ENCODE peak calls at places on chromosomes 13 and 19, in ten cellular contexts. R, H, N, G, Y, L, E, V, M and B are unnamed samples.

GRCh38 chr13:88000787-88001186 is 329.6 kb downstream of the SLITRK5 start:
- DNase-seq in M (no peak), L (no peak), R (no peak), E (no peak), N (no peak), H (no peak), V (no peak), G (no peak), Y (no peak), B (no peak)

GRCh38 chr13:110520431-110521295 is 40.9 kb downstream of the RAB20 start:
- DNase-seq in H (peak; percentile 97), L (peak; percentile 86), Y (peak; percentile 73), E (peak; percentile 91), N (peak; percentile 89), G (peak; percentile 75), M (peak; percentile 85), V (no peak), R (peak; percentile 15), B (peak; percentile 89)

GRCh38 chr19:10510301-10510802 is 6.9 kb downstream of the S1PR5 start:
- DNase-seq in E (no peak), N (peak; percentile 42), Y (no peak), H (no peak), R (no peak), V (peak; percentile 72), M (peak; percentile 30), G (no peak), L (no peak), B (peak; percentile 67)

GRCh38 chr19:14167013-14167593 is 30.7 kb upstream of the ASF1B start:
- DNase-seq in G (no peak), L (no peak), E (no peak), V (no peak), H (no peak), Y (no peak), R (no peak), N (no peak), M (no peak), B (no peak)

GRCh38 chr13:75129331-75129730 is 352.6 kb downstream of the TBC1D4 start:
- DNase-seq in V (peak; percentile 17), N (no peak), L (no peak), M (peak; percentile 55), H (no peak), E (no peak), Y (no peak), R (no peak), G (no peak), B (no peak)

GRCh38 chr13:45623516-45624090 is 8.1 kb upstream of the ERICH6B start:
- DNase-seq in G (no peak), N (peak; percentile 55), Y (no peak), R (no peak), H (no peak), M (peak; percentile 51), V (no peak), L (no peak), E (no peak), B (peak; percentile 38)

GRCh38 chr13:75798353-75799245 is 162.5 kb downstream of the LMO7 start:
- DNase-seq in M (peak; percentile 81), G (no peak), R (no peak), N (peak; percentile 31), Y (no peak), V (peak; percentile 43), L (no peak), E (no peak), H (no peak), B (no peak)

GRCh38 chr13:50592412-50593145 is 250.9 kb downstream of the DLEU7 start:
- DNase-seq in N (peak; percentile 16), E (no peak), H (no peak), Y (no peak), V (peak; percentile 82), G (no peak), L (no peak), M (peak; percentile 88), R (no peak), B (no peak)

GRCh38 chr19:47541507-47541906 is 26.6 kb upstream of the NAPA start:
- DNase-seq in E (no peak), G (no peak), H (no peak), L (no peak), Y (no peak), M (no peak), R (no peak), V (no peak), N (no peak), B (peak; percentile 39)

GRCh38 chr13:79673993-79674377 is 193.0 kb downstream of the NDFIP2 start:
- DNase-seq in V (no peak), M (no peak), N (no peak), L (no peak), H (no peak), Y (no peak), G (no peak), E (no peak), R (no peak), B (no peak)

GRCh38 chr13:111939285-111940278 is 127.4 kb upstream of the SOX1 start:
- DNase-seq in E (no peak), Y (no peak), M (no peak), L (no peak), V (no peak), N (no peak), G (no peak), R (no peak), H (no peak), B (no peak)

GRCh38 chr13:112697756-112698655 is 8.2 kb downstream of the ATP11A start:
- DNase-seq in M (peak; percentile 82), N (peak; percentile 62), G (no peak), V (no peak), H (no peak), L (no peak), Y (no peak), R (no peak), E (peak; percentile 62), B (no peak)

GRCh38 chr19:55617426-55617825 is 6.9 kb downstream of the ZNF784 start:
- DNase-seq in M (no peak), G (no peak), Y (no peak), R (no peak), E (no peak), V (no peak), N (no peak), H (no peak), L (no peak), B (no peak)

GRCh38 chr13:20582026-20582425 is 15.1 kb downstream of the IFT88 start:
- DNase-seq in L (no peak), G (no peak), M (no peak), N (no peak), E (no peak), R (no peak), Y (no peak), V (no peak), H (no peak), B (no peak)

GRCh38 chr19:3188627-3189596 is 3.2 kb downstream of the NCLN start:
- DNase-seq in N (no peak), L (no peak), E (no peak), R (no peak), H (no peak), M (no peak), V (no peak), G (no peak), Y (no peak), B (peak; percentile 70)

GRCh38 chr13:109575821-109576220 is 210.6 kb downstream of the IRS2 start:
- DNase-seq in R (no peak), N (no peak), L (no peak), H (no peak), Y (no peak), E (no peak), G (no peak), V (no peak), M (no peak), B (no peak)

GRCh38 chr13:70964124-70964523 is 855.9 kb upstream of the KLHL1 start:
- DNase-seq in N (no peak), R (no peak), E (no peak), L (no peak), G (no peak), V (no peak), H (no peak), M (no peak), Y (no peak), B (peak; percentile 24)

GRCh38 chr13:34911159-34911558 is 30.9 kb upstream of the NBEA start:
- DNase-seq in N (no peak), Y (no peak), V (no peak), E (no peak), H (no peak), G (no peak), L (no peak), R (no peak), M (no peak), B (no peak)

GRCh38 chr19:45791744-45792481 is 732 bp downstream of the DMWD start:
- DNase-seq in Y (no peak), N (no peak), V (no peak), M (peak; percentile 57), R (no peak), L (no peak), G (no peak), H (no peak), E (no peak), B (no peak)

GRCh38 chr19:15423130-15423529 is 4.3 kb upstream of the AKAP8L start:
- DNase-seq in L (no peak), H (no peak), N (no peak), E (no peak), V (no peak), M (no peak), R (no peak), Y (no peak), G (no peak), B (no peak)